ENCODE peak calls at places on chromosomes 1 and 21, in seven cellular contexts. V is heart left ventricle, W is heart right ventricle, B is sigmoid colon, H is A549, E is Karpas-422, G is RWPE1. C is an unnamed sample.

GRCh38 chr1:100860397-100860991 is 34.1 kb downstream of the EXTL2 start:
- DNase-seq in V (no peak), W (no peak), B (no peak), H (no peak), E (no peak), G (no peak), C (no peak)

GRCh38 chr1:31383967-31384366 is 11.1 kb upstream of the FABP3 start:
- DNase-seq in V (no peak), W (no peak), B (no peak), H (no peak), E (no peak), G (no peak), C (no peak)

GRCh38 chr1:172322219-172323061 is 98.0 kb upstream of the C1orf105 start:
- DNase-seq in V (peak), W (peak), B (peak), H (peak), E (no peak), G (peak), C (no peak)

GRCh38 chr1:221868894-221869293 is 127.0 kb upstream of the DUSP10 start:
- DNase-seq in V (no peak), W (no peak), B (no peak), H (peak), E (no peak), G (peak), C (no peak)

GRCh38 chr1:13597166-13597565 is 13.5 kb downstream of the PDPN start:
- DNase-seq in V (no peak), W (no peak), B (no peak), H (no peak), E (no peak), G (no peak), C (no peak)

GRCh38 chr1:109537450-109538178 is 2.1 kb upstream of the GPR61 start:
- DNase-seq in V (no peak), W (no peak), B (no peak), H (no peak), E (no peak), G (no peak), C (no peak)

GRCh38 chr1:230752407-230752806 is 5.2 kb downstream of the CAPN9 start:
- DNase-seq in V (no peak), W (no peak), B (no peak), H (no peak), E (no peak), G (no peak), C (no peak)

GRCh38 chr1:59229138-59229537 is 67.8 kb upstream of the FGGY start:
- DNase-seq in V (no peak), W (no peak), B (no peak), H (no peak), E (no peak), G (no peak), C (no peak)

GRCh38 chr1:188986751-188987417 is 1490.8 kb downstream of the BRINP3 start:
- DNase-seq in V (no peak), W (no peak), B (no peak), H (no peak), E (no peak), G (no peak), C (no peak)

GRCh38 chr1:201268604-201269151 is 14.6 kb upstream of the PKP1 start:
- DNase-seq in V (no peak), W (no peak), B (peak), H (peak), E (no peak), G (no peak), C (no peak)

GRCh38 chr1:247371801-247372259 is 40.2 kb upstream of the ZNF496 start:
- DNase-seq in V (no peak), W (no peak), B (no peak), H (no peak), E (no peak), G (no peak), C (no peak)

GRCh38 chr1:81703736-81704463 is 96.8 kb upstream of the ADGRL2 start:
- DNase-seq in V (no peak), W (no peak), B (no peak), H (no peak), E (no peak), G (no peak), C (no peak)

GRCh38 chr1:12368646-12369045 is 138.8 kb downstream of the VPS13D start:
- DNase-seq in V (no peak), W (no peak), B (no peak), H (no peak), E (no peak), G (no peak), C (no peak)

GRCh38 chr1:203167026-203167912 is 8.4 kb downstream of the MYBPH start:
- DNase-seq in V (no peak), W (no peak), B (no peak), H (no peak), E (peak), G (no peak), C (no peak)

GRCh38 chr1:209552406-209553264 is 30.9 kb upstream of the CAMK1G start:
- DNase-seq in V (no peak), W (no peak), B (no peak), H (no peak), E (no peak), G (no peak), C (no peak)

GRCh38 chr1:233421293-233421692 is 93.8 kb downstream of the MAP3K21 start:
- DNase-seq in V (no peak), W (no peak), B (no peak), H (no peak), E (no peak), G (no peak), C (no peak)

GRCh38 chr1:168443356-168443755 is 100.4 kb downstream of the XCL2 start:
- DNase-seq in V (no peak), W (no peak), B (no peak), H (no peak), E (no peak), G (no peak), C (no peak)

GRCh38 chr1:246506785-246507639 is at the start of gene SMYD3:
- DNase-seq in V (peak), W (peak), B (peak), H (peak), E (peak), G (peak), C (peak)

GRCh38 chr1:6386371-6386949 is 7.1 kb downstream of the ACOT7 start:
- DNase-seq in V (no peak), W (no peak), B (no peak), H (no peak), E (no peak), G (peak), C (no peak)

GRCh38 chr1:185804608-185805007 is 70.4 kb downstream of the HMCN1 start:
- DNase-seq in V (no peak), W (no peak), B (no peak), H (no peak), E (no peak), G (no peak), C (no peak)

GRCh38 chr1:198775606-198776005 is 136.8 kb downstream of the PTPRC start:
- DNase-seq in V (no peak), W (no peak), B (no peak), H (no peak), E (no peak), G (no peak), C (no peak)

GRCh38 chr1:3461934-3462275 is 7.4 kb downstream of the ARHGEF16 start:
- DNase-seq in V (no peak), W (peak), B (no peak), H (no peak), E (no peak), G (no peak), C (no peak)

GRCh38 chr1:211035821-211036380 is 98.0 kb downstream of the KCNH1 start:
- DNase-seq in V (no peak), W (no peak), B (no peak), H (no peak), E (no peak), G (no peak), C (no peak)

GRCh38 chr1:167297222-167298214 is 76.8 kb downstream of the POU2F1 start:
- DNase-seq in V (no peak), W (no peak), B (no peak), H (no peak), E (peak), G (no peak), C (no peak)

GRCh38 chr1:209601809-209602657 is 18.5 kb downstream of the CAMK1G start:
- DNase-seq in V (no peak), W (no peak), B (no peak), H (peak), E (peak), G (peak), C (no peak)

GRCh38 chr1:97013904-97014303 is 292.3 kb downstream of the PTBP2 start:
- DNase-seq in V (no peak), W (no peak), B (no peak), H (no peak), E (no peak), G (peak), C (no peak)

GRCh38 chr1:160206421-160207117 is 1.4 kb downstream of the PEA15 start:
- DNase-seq in V (no peak), W (no peak), B (no peak), H (peak), E (peak), G (peak), C (peak)

GRCh38 chr1:154982897-154983648 is at the start of gene FLAD1:
- DNase-seq in V (peak), W (peak), B (peak), H (peak), E (peak), G (peak), C (peak)

GRCh38 chr1:206907304-206907991 is 10.2 kb downstream of the IL24 start:
- DNase-seq in V (no peak), W (no peak), B (no peak), H (peak), E (no peak), G (no peak), C (no peak)

GRCh38 chr1:187641907-187642306 is 813.2 kb downstream of the PLA2G4A start:
- DNase-seq in V (no peak), W (no peak), B (no peak), H (no peak), E (no peak), G (no peak), C (no peak)

GRCh38 chr21:16863541-16863940 is 649.3 kb upstream of the CXADR start:
- DNase-seq in V (no peak), W (no peak), B (no peak), H (no peak), E (no peak), G (no peak), C (no peak)

GRCh38 chr1:35499652-35500176 is 57.5 kb downstream of the KIAA0319L start:
- DNase-seq in V (no peak), W (no peak), B (no peak), H (no peak), E (no peak), G (no peak), C (no peak)

GRCh38 chr1:55552636-55553035 is 337.5 kb upstream of the USP24 start:
- DNase-seq in V (no peak), W (no peak), B (no peak), H (no peak), E (no peak), G (no peak), C (no peak)

DNA sequence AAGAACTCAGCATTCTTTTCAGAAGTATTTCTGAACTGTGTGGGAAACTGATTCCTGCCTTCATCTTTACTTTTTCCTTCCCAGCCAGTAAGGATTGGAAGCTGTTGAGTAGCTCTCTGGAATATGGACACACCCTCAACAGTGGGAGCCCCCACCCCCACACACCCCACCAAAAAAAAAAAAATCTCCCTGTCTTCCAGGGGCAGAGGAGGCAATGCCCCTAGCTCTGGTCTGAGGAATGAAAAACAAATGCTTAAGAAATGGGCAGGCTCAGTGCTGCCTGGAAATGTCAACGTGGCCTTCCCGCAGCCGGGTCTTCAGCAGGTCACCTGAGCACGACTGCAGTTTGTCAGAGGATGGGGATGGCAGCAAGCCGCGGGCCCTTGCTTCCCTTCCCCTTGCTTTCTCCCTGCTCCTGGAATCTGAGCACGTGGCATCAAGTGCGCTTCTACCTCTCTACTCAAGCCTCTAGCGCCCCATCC is 502 bp downstream of the RGS16 start:
- DNase-seq in V (no peak), W (no peak), B (peak), H (no peak), E (peak), G (no peak), C (no peak)
- H3K27ac ChIP-seq in V (peak), W (peak), B (peak), H (peak), E (peak), G (no peak), C (no peak)

DNA sequence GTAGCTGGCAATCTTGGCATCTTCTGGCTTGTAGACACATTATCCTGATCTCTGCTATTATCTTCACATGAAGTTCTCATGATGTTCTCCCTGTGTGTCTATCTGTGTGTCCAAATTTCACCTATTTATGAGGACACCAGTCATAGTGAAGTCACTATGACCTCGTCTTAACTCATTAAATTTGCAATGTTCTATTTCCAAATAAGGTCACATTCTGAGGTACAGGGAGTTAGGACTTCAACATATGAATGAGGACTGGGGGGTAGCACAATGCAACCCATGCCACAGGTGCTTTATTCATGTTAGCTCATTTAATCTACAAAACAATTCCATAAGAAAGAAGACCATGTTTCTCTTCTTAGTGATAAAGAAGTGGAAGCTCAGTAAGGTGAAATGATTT is 206.2 kb upstream of the C8B start:
- DNase-seq in V (no peak), W (no peak), B (no peak), H (no peak), E (no peak), G (no peak), C (no peak)
- H3K27ac ChIP-seq in V (no peak), W (no peak), B (no peak), H (no peak), E (no peak), G (no peak), C (no peak)

GRCh38 chr1:229229721-229230135 is 41.2 kb upstream of the RAB4A start:
- DNase-seq in V (peak), W (peak), B (peak), H (no peak), E (no peak), G (no peak), C (no peak)
- H3K27ac ChIP-seq in V (peak), W (peak), B (peak), H (peak), E (no peak), G (peak), C (no peak)

GRCh38 chr1:29725262-29725661 is 488.9 kb downstream of the PTPRU start:
- DNase-seq in V (no peak), W (no peak), B (no peak), H (no peak), E (no peak), G (no peak), C (no peak)

GRCh38 chr1:29729281-29729680 is 493.0 kb downstream of the PTPRU start:
- DNase-seq in V (no peak), W (no peak), B (no peak), H (no peak), E (no peak), G (no peak), C (no peak)

GRCh38 chr1:29732438-29732837 is 496.1 kb downstream of the PTPRU start:
- DNase-seq in V (no peak), W (no peak), B (no peak), H (no peak), E (no peak), G (no peak), C (no peak)

DNA sequence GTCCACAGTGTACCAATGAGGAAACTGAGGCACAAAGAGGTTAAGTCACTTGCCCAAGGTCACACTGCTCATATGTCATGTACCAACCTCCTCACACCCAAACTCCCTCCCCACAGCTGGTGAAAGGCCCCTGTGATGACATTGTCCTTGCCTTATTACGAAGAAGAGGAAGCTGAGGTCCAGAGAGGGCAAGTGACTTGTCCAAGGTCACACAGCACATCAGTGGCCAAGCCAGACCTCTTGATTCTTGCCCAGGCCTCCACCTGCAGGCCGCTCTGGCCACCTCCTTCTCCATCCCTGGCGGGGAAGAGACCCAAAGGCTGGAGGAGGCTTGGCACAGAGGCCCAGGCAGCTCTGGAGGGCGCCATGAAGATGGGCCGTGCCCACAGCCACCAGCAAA is 492.4 kb downstream of the PTPRU start:
- DNase-seq in V (no peak), W (no peak), B (no peak), H (no peak), E (no peak), G (no peak), C (no peak)
- H3K27ac ChIP-seq in V (no peak), W (no peak), B (no peak), H (no peak), E (no peak), G (no peak), C (no peak)

DNA sequence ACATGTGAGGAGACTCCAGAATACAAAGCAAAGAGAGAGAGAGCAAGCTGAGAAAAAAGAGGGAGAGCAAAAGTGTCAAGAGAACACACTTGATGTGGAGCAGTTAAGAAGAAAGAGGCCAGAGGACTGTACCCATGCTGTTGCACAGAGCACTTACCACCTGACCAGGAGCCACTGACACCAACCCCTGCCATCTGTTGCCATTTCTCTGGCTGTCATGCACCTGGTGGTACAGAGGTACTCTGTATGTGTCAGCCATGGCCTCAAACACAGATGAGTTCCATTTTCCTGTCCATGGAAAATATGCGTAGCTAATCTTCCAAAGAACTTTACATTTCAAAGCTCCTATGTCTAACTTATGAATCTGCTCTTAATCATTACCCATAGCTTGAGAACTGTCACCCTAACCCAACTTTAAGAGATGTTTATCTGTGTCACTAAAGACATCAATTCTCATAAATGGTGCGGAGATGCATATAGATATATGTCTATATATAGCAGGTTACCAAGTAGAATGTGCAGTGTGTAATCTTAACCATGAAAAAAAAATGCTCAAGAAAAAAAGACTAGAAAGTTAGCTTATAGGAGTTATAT is 32.7 kb upstream of the ABCD3 start:
- DNase-seq in V (no peak), W (no peak), B (no peak), H (no peak), E (no peak), G (no peak), C (no peak)
- H3K27ac ChIP-seq in V (no peak), W (no peak), B (no peak), H (peak), E (no peak), G (no peak), C (no peak)

DNA sequence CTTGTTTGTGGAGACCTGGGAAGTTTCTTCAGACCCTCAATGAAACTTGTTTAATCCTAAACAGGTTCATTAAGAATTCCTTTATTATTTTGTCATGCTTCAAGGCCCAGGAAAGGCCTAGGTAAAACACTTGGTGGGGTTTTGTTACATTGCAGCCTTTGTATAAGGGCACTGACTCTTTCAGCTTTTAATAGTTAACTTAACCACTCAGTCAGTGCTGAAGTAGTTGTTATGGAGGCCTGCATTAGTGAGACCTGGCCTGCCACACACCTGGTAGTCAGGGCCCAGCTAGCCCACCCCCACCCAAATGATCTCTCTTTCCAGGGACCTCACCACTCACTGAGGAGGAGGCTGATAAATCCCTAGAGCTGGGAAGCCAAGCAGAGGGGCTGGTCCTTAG is 103.6 kb downstream of the FCRL5 start:
- DNase-seq in V (no peak), W (no peak), B (no peak), H (no peak), E (no peak), G (no peak), C (no peak)
- H3K27ac ChIP-seq in V (no peak), W (no peak), B (no peak), H (no peak), E (no peak), G (no peak), C (no peak)

DNA sequence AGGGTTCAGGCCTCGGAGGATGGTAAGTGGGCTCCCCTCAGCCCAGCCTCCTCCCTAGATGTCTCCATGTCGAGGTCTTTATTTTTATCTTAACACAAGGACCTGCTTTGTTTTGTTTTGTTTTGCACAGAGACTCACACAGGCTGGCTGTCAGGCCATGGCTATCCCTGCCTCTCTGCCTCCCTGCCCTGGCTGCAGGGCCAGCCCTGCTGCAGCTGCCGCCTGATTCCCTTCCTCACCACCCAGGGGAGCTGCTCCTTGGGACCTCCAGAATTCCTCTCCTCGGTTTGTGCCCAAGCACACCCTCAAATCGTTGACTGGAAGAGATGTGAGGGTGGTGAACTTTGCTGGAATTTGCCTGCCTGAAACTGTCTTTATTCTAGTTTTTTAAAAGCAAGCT is 37.2 kb downstream of the WNT9A start:
- DNase-seq in V (no peak), W (no peak), B (no peak), H (no peak), E (no peak), G (no peak), C (no peak)
- H3K27ac ChIP-seq in V (no peak), W (no peak), B (no peak), H (no peak), E (no peak), G (peak), C (no peak)